ENCODE peak calls at places on chromosomes 11 and 22, in four cellular contexts. F is heart left ventricle, G is Peyer's patch, D is tibial nerve. V is an unnamed sample.

GRCh38 chr22:17777717-17778044 is 3.4 kb upstream of the BID start:
- DNase-seq in F (no peak), G (no peak), D (no peak), V (no peak)

GRCh38 chr22:40975346-40975745 is 24.2 kb downstream of the RBX1 start:
- DNase-seq in F (no peak), G (no peak), D (no peak), V (no peak)

GRCh38 chr11:128171496-128171895 is 415.9 kb downstream of the ETS1 start:
- DNase-seq in F (no peak), G (no peak), D (no peak), V (no peak)

GRCh38 chr22:43331698-43332097 is 11.5 kb downstream of the SCUBE1 start:
- DNase-seq in F (no peak), G (no peak), D (no peak), V (no peak)

GRCh38 chr11:1746956-1747752 is 3.2 kb downstream of the IFITM10 start:
- DNase-seq in F (no peak), G (no peak), D (no peak), V (no peak)

GRCh38 chr11:122765487-122766131 is 72.7 kb upstream of the CRTAM start:
- DNase-seq in F (no peak), G (no peak), D (no peak), V (no peak)

GRCh38 chr11:63015521-63016215 is at the start of gene SLC22A8:
- DNase-seq in F (no peak), G (no peak), D (no peak), V (no peak)

GRCh38 chr11:93728792-93729128 is 12.5 kb downstream of the TAF1D start:
- DNase-seq in F (no peak), G (no peak), D (no peak), V (no peak)

GRCh38 chr22:46754110-46754799 is 8.2 kb upstream of the TBC1D22A start:
- DNase-seq in F (peak; percentile 97), G (peak; percentile 46), D (peak; percentile 83), V (peak; percentile 79)

GRCh38 chr11:12884751-12885318 is 124.3 kb upstream of the RASSF10 start:
- DNase-seq in F (no peak), G (no peak), D (no peak), V (no peak)

GRCh38 chr11:74288161-74288560 is 23.3 kb downstream of the P4HA3 start:
- DNase-seq in F (no peak), G (no peak), D (no peak), V (peak; percentile 57)

GRCh38 chr11:83975984-83976383 is 689.8 kb upstream of the CCDC90B start:
- DNase-seq in F (no peak), G (no peak), D (no peak), V (no peak)

GRCh38 chr22:29032584-29032983 is 29.0 kb downstream of the C22orf31 start:
- DNase-seq in F (no peak), G (no peak), D (no peak), V (no peak)

GRCh38 chr22:49512471-49512870 is 315.2 kb downstream of the BRD1 start:
- DNase-seq in F (no peak), G (no peak), D (no peak), V (no peak)

GRCh38 chr11:30564994-30565393 is 21.2 kb downstream of the MPPED2 start:
- DNase-seq in F (no peak), G (no peak), D (no peak), V (no peak)

GRCh38 chr11:46308632-46309419 is 31.4 kb downstream of the CREB3L1 start:
- DNase-seq in F (peak; percentile 79), G (peak; percentile 44), D (peak; percentile 71), V (peak; percentile 85)

GRCh38 chr11:64543818-64544217 is 47.2 kb upstream of the SLC22A12 start:
- DNase-seq in F (no peak), G (no peak), D (no peak), V (no peak)

GRCh38 chr11:36507824-36508489 is 2.1 kb downstream of the TRAF6 start:
- DNase-seq in F (no peak), G (no peak), D (no peak), V (no peak)

GRCh38 chr11:36508743-36509142 is 1.3 kb downstream of the TRAF6 start:
- DNase-seq in F (no peak), G (no peak), D (no peak), V (no peak)

GRCh38 chr11:36510567-36511020 is 522 bp upstream of the TRAF6 start:
- DNase-seq in F (no peak), G (no peak), D (no peak), V (no peak)

GRCh38 chr11:36509265-36509664 is 807 bp downstream of the TRAF6 start:
- DNase-seq in F (no peak), G (no peak), D (no peak), V (no peak)

DNA sequence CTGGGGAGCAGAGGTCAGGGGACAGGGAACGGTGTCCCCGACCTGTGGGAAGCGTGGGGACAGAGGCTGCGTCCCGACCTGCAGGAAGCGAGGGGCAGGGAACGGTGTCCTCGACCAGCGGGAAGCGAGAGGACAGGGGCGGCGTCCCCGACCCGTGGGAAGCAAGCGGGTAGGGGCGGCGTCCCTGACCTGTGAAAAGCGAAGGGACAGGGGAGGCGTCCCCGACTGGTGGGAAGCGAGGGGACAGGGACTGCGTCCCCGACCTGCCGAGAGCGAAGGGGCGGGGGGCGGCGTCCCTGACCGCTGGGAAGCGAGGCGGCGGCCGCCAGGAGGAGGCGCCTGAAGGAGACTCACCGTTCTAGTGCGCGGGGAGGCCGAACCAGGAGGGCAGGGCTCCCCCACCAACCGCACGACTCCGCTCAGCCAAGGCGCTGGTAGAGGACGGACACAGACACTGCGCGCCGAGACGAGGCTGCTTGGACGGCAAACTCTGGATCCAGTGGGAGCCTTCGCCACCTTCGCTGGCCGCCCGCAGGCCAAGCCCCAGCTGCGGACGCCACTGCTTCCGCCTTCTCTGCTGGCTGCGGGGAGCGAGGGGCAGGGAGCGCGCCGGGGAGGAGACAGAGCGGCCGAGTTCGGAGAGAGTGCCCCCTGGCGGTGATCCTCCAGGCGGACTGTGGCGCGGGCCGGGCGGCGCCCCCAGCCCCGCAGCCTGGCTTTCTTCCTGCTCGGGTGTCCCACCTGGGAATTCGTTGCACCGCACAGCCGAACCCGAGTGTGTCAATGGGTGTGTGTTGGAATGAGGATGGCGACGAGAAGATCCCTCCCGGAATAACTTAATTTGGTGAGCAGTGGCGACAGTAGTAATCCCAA is at the start of gene TRAF6:
- DNase-seq in F (peak; percentile 93), G (peak; percentile 89), D (peak; percentile 81), V (peak; percentile 68)
- TF ChIP-seq POLR2A in F (peak; percentile 75), G (peak; percentile 95), D (no peak), V (peak; percentile 95)

DNA sequence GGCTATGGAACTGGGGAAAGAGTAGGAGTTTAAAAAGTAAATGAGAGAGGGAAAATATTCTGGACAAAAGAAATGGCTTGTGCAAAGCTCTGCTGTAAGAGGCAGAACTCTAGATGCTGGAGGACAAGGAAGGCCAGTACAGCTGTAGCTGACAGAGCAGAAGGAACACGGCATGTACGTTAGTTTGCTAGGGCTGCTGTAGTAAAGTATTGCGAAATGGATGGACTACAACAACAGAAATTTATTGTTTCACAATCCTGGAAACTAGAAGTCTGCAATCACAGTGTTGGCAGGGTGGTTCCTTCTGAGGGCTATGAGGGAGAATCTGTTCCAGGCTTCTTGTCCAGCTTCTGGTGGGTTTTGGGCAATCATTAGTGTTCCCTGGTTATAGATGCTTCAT is 454.4 kb downstream of the NTM start:
- DNase-seq in F (no peak), G (no peak), D (peak; percentile 22), V (no peak)
- TF ChIP-seq POLR2A in F (no peak), G (no peak), D (no peak), V (no peak)

GRCh38 chr11:78039919-78040671 is 17.0 kb upstream of the KCTD14 start:
- DNase-seq in F (peak; percentile 69), G (peak; percentile 34), D (peak; percentile 47), V (peak; percentile 64)
- TF ChIP-seq POLR2A in F (no peak), G (no peak), D (no peak), V (peak; percentile 22)

GRCh38 chr11:67032830-67033555 is 10.1 kb downstream of the SYT12 start:
- DNase-seq in F (no peak), G (no peak), D (no peak), V (peak; percentile 89)

GRCh38 chr11:67030976-67031375 is 8.0 kb downstream of the SYT12 start:
- DNase-seq in F (no peak), G (no peak), D (no peak), V (no peak)

GRCh38 chr11:67034350-67034749 is 11.4 kb downstream of the SYT12 start:
- DNase-seq in F (no peak), G (no peak), D (no peak), V (no peak)

GRCh38 chr11:67031791-67032561 is 9.0 kb downstream of the SYT12 start:
- DNase-seq in F (no peak), G (no peak), D (no peak), V (no peak)

GRCh38 chr11:67033661-67034166 is 10.8 kb downstream of the SYT12 start:
- DNase-seq in F (no peak), G (no peak), D (no peak), V (peak; percentile 53)
- TF ChIP-seq POLR2A in F (no peak), G (no peak), D (no peak), V (no peak)

DNA sequence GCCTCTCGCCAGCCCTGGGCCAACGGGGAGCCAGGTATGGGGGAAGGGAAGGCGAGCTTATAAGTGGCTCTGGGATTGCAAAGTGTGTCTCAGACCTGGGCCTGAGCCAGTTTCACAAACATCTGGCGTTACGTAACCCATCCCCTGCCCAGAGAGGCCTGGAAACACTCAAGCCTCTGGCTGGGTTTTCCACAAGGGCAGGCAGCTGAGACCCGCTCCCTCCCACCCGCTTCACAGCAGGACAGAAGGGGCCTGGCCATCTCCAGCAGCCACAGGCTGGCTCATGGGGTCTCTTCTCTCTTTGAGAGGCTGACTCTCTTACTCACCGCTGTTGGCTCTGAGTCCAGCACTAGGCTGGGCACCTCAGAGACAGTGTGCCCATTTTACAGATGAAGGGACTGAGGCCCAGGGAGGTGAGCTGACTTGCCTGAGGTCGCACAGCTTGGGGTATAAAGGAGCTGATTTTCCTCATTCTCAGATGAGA is 44.5 kb downstream of the TRIOBP start:
- DNase-seq in F (peak; percentile 90), G (peak; percentile 30), D (peak; percentile 93), V (no peak)
- TF ChIP-seq POLR2A in F (no peak), G (no peak), D (no peak), V (no peak)